ENCODE peak calls at places on chromosomes 16 and 17, in six cellular contexts. V is hepatocyte, F is HCT116, T is neural progenitor cell, E is PC-3, H is MM.1S. R is an unnamed sample.

GRCh38 chr16:12406840-12407690 is 396.6 kb downstream of the CPPED1 start:
- DNase-seq in F (no peak), V (no peak), T (no peak), E (peak; percentile 63), H (no peak), R (no peak)

GRCh38 chr17:44384281-44384822 is 5.1 kb downstream of the ITGA2B start:
- DNase-seq in E (no peak), H (no peak), V (no peak), F (no peak), T (peak; percentile 62), R (no peak)

GRCh38 chr17:32275060-32276042 is 9.7 kb downstream of the RHBDL3 start:
- DNase-seq in E (peak; percentile 74), F (peak; percentile 23), H (no peak), V (peak; percentile 72), T (no peak), R (no peak)

GRCh38 chr17:64032081-64032480 is 11.6 kb upstream of the ICAM2 start:
- DNase-seq in E (peak; percentile 33), V (no peak), T (no peak), F (no peak), H (no peak), R (no peak)

GRCh38 chr17:59845595-59846390 is 47.0 kb downstream of the TUBD1 start:
- DNase-seq in T (no peak), E (peak; percentile 99), H (peak; percentile 85), V (peak; percentile 72), F (peak; percentile 90), R (no peak)

GRCh38 chr16:4795181-4795827 is at the start of gene SMIM22:
- DNase-seq in F (no peak), E (no peak), H (no peak), V (no peak), T (no peak), R (no peak)

GRCh38 chr16:11349599-11350276 is 4.5 kb downstream of the RMI2 start:
- DNase-seq in T (no peak), F (no peak), E (peak; percentile 75), H (no peak), V (peak; percentile 37), R (no peak)

GRCh38 chr17:36980281-36980761 is 31.6 kb downstream of the AATF start:
- DNase-seq in F (no peak), V (no peak), T (peak; percentile 19), H (no peak), E (peak; percentile 5), R (no peak)

GRCh38 chr17:66533572-66533971 is 231.2 kb downstream of the PRKCA start:
- DNase-seq in V (peak; percentile 74), F (no peak), H (no peak), E (no peak), T (peak; percentile 84), R (no peak)

GRCh38 chr16:72844225-72844920 is 203.6 kb downstream of the ZFHX3 start:
- DNase-seq in V (no peak), T (peak; percentile 43), E (no peak), H (peak; percentile 30), F (no peak), R (no peak)

GRCh38 chr16:10521681-10522274 is 58.6 kb downstream of the EMP2 start:
- DNase-seq in H (peak; percentile 59), V (peak; percentile 78), F (peak; percentile 42), T (peak; percentile 82), E (peak; percentile 38), R (peak; percentile 70)

GRCh38 chr16:66205287-66206167 is 161.0 kb upstream of the CDH5 start:
- DNase-seq in E (peak; percentile 52), H (no peak), V (no peak), T (no peak), F (no peak), R (no peak)

GRCh38 chr17:50603340-50603739 is 31.3 kb upstream of the ABCC3 start:
- DNase-seq in T (peak; percentile 63), E (no peak), V (no peak), F (no peak), H (no peak), R (peak; percentile 30)

GRCh38 chr16:30623558-30624283 is 13.5 kb upstream of the ZNF689 start:
- DNase-seq in F (no peak), T (no peak), E (no peak), V (no peak), H (no peak), R (no peak)

GRCh38 chr17:80778716-80779115 is 212.9 kb upstream of the CHMP6 start:
- DNase-seq in F (no peak), T (no peak), E (no peak), V (no peak), H (no peak), R (no peak)

GRCh38 chr17:50064253-50064991 is 8.5 kb downstream of the ITGA3 start:
- DNase-seq in F (peak; percentile 86), V (peak; percentile 83), H (no peak), E (peak; percentile 100), T (no peak), R (no peak)

GRCh38 chr16:75296606-75297005 is 45.2 kb upstream of the BCAR1 start:
- DNase-seq in F (no peak), E (no peak), T (no peak), H (no peak), V (no peak), R (no peak)

GRCh38 chr16:58661199-58661830 is 23.3 kb downstream of the SLC38A7 start:
- DNase-seq in T (peak; percentile 79), H (peak; percentile 63), E (peak; percentile 85), F (peak; percentile 78), V (peak; percentile 89), R (peak; percentile 71)

GRCh38 chr17:17416400-17417360 is 60.1 kb upstream of the MED9 start:
- DNase-seq in V (peak; percentile 36), T (no peak), E (peak; percentile 93), H (no peak), F (no peak), R (no peak)

GRCh38 chr17:14737984-14738651 is 437.2 kb downstream of the HS3ST3B1 start:
- DNase-seq in V (peak; percentile 86), F (no peak), T (peak; percentile 41), H (no peak), E (peak; percentile 99), R (peak; percentile 44)

GRCh38 chr17:7177954-7178477 is 1.2 kb downstream of the ASGR1 start:
- DNase-seq in H (no peak), T (peak; percentile 51), E (peak; percentile 4), F (no peak), V (peak; percentile 84), R (no peak)

GRCh38 chr16:65989861-65990260 is 376.6 kb upstream of the CDH5 start:
- DNase-seq in T (no peak), H (no peak), F (no peak), V (no peak), E (no peak), R (no peak)

GRCh38 chr16:88867561-88868246 is 1.2 kb upstream of the PABPN1L start:
- DNase-seq in V (no peak), F (no peak), T (no peak), E (no peak), H (no peak), R (peak; percentile 29)
- TF ChIP-seq CTCF in V (no peak), F (no peak), T (no peak), E (no peak), H (no peak), R (no peak)

DNA sequence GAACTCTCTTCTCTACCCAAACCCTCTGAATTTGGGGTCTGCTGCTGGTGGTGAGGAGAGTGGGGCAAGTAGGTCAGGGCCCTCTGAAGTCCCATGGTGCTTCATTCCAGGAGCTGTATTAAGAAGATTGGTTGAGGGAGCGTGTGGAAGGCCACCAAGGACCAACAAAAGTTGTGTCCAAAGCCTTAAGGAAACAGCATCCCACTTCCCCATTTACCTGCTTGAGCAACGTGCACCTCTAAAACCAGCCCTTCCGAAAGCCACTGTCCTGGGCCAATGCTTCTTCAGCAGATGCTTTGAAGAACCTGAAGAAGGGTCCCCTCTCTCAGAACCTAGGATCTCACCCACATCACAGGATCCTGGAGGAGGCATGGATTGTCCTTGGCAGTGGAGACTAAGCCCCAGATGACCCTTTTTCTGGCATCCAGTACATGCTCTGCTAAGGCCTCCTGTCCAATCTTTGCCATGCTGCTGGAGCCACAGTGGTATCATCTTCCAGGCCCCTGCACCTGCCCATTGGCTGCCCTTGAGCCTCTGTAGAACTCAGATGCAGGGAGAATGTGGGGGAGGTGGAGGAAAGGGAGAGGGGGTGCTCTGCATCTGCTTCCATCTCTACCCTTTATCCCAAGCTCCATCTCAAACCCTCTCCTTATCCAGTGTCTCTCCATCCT is 5.8 kb upstream of the NR1D1 start:
- DNase-seq in V (no peak), E (no peak), T (no peak), H (no peak), F (no peak), R (no peak)
- H3K4me1 ChIP-seq in V (peaks cover 61% of the 10 kb centered on the region), E (peaks cover 41% of the 10 kb centered on the region), T (peaks cover 41% of the 10 kb centered on the region), H (peaks cover 48% of the 10 kb centered on the region), F (peaks cover 61% of the 10 kb centered on the region), R (peaks cover 32% of the 10 kb centered on the region)

GRCh38 chr17:12512712-12513355 is 152.9 kb upstream of the MYOCD start:
- DNase-seq in V (no peak), T (no peak), E (no peak), F (no peak), H (no peak), R (no peak)

GRCh38 chr17:12510535-12510934 is 155.2 kb upstream of the MYOCD start:
- DNase-seq in T (no peak), F (no peak), E (peak; percentile 25), H (no peak), V (no peak), R (no peak)

GRCh38 chr17:12509836-12510235 is 155.9 kb upstream of the MYOCD start:
- DNase-seq in F (no peak), H (no peak), E (no peak), V (no peak), T (no peak), R (no peak)

GRCh38 chr17:12507046-12507445 is 158.6 kb upstream of the MYOCD start:
- DNase-seq in E (no peak), H (no peak), T (no peak), F (no peak), V (no peak), R (no peak)
- TF ChIP-seq EZH2phosphoT487 in E (no peak), H (no peak), T (no peak), F (no peak), V (no peak), R (no peak)

GRCh38 chr16:80327740-80328139 is 213.1 kb upstream of the DYNLRB2 start:
- DNase-seq in V (no peak), T (no peak), E (no peak), F (no peak), H (no peak), R (no peak)

DNA sequence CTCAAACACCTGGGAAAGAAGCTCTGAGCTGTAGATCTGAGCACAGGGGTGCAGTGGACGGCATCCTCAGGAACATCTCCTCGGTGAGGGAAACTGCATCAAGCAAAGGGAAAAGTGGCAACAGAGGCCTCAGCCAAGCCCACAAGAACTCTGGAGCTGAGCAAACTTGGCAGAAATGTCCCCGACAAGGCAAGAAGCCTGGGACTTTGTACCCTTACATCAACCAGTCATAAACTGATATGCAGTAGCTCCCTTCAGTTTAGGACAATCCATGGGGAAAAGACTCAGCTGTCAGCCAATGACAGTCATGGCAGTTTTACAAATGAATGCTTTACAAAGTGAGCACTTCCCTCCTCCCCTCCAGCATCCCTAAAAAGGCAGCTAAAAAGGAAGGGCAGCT is 210.0 kb upstream of the DYNLRB2 start:
- DNase-seq in V (peak; percentile 44), H (no peak), T (no peak), F (no peak), E (no peak), R (no peak)
- TF ChIP-seq CTCF in V (no peak), H (no peak), T (no peak), F (no peak), E (no peak), R (no peak)

GRCh38 chr17:933168-934083 is 46.1 kb downstream of the NXN start:
- DNase-seq in T (peak; percentile 61), H (no peak), E (peak; percentile 73), F (peak; percentile 98), V (peak; percentile 72), R (no peak)
- H3K4me1 ChIP-seq in T (peaks cover 16% of the 10 kb centered on the region), H (no peaks in the 10 kb centered on the region), E (peaks cover 32% of the 10 kb centered on the region), F (peaks cover 81% of the 10 kb centered on the region), V (peaks cover 32% of the 10 kb centered on the region), R (no peaks in the 10 kb centered on the region)

GRCh38 chr16:87447323-87447722 is 45.5 kb downstream of the ZCCHC14 start:
- DNase-seq in V (no peak), T (no peak), E (no peak), F (no peak), H (no peak), R (no peak)
- TF ChIP-seq EZH2phosphoT487 in V (no peak), T (no peak), E (no peak), F (no peak), H (no peak), R (no peak)

R was measured in OCI-LY7.